ENCODE peak calls at places on chromosomes 16 and 17, in six cellular contexts. N, Y, J, D, T and F are unnamed samples.

GRCh38 chr16:57156351-57156703 is 29.5 kb downstream of the PSME3IP1 start:
- DNase-seq in N (no peak), T (no peak), D (no peak), J (no peak), Y (no peak), F (no peak)

GRCh38 chr16:69350536-69351133 is 951 bp downstream of the TMED6 start:
- DNase-seq in T (no peak), Y (no peak), D (no peak), J (peak; percentile 6), N (no peak), F (no peak)

GRCh38 chr17:45946841-45947256 is 52.2 kb upstream of the STH start:
- DNase-seq in N (no peak), D (no peak), T (no peak), Y (no peak), J (peak; percentile 14), F (no peak)

GRCh38 chr17:43456661-43457361 is 27.0 kb upstream of the DHX8 start:
- DNase-seq in D (no peak), T (no peak), J (peak; percentile 36), Y (peak; percentile 44), N (no peak), F (no peak)

GRCh38 chr17:37743875-37744632 is 805 bp downstream of the HNF1B start:
- DNase-seq in D (no peak), N (peak; percentile 75), J (peak; percentile 23), Y (no peak), T (peak; percentile 64), F (peak; percentile 43)

GRCh38 chr16:73753931-73754330 is 542.7 kb upstream of the PSMD7 start:
- DNase-seq in Y (no peak), D (no peak), J (no peak), T (no peak), N (no peak), F (no peak)

GRCh38 chr16:10408824-10409381 is 23.0 kb downstream of the ATF7IP2 start:
- DNase-seq in J (no peak), D (no peak), Y (no peak), N (no peak), T (peak; percentile 65), F (no peak)

GRCh38 chr16:58515871-58516767 is 802 bp downstream of the SETD6 start:
- DNase-seq in Y (no peak), J (no peak), N (peak; percentile 74), T (peak; percentile 66), D (peak; percentile 13), F (no peak)

GRCh38 chr17:17305282-17305801 is 2.2 kb downstream of the NT5M start:
- DNase-seq in T (no peak), J (peak; percentile 50), N (no peak), Y (no peak), D (no peak), F (no peak)

GRCh38 chr17:45228121-45228941 is 6.6 kb downstream of the FMNL1 start:
- DNase-seq in J (no peak), Y (no peak), N (peak; percentile 44), D (no peak), T (no peak), F (no peak)

GRCh38 chr16:12409700-12410099 is 394.0 kb downstream of the CPPED1 start:
- DNase-seq in T (no peak), N (no peak), D (peak; percentile 71), Y (no peak), J (no peak), F (no peak)

GRCh38 chr17:30808785-30809286 is 15.7 kb downstream of the CRLF3 start:
- DNase-seq in D (no peak), N (no peak), T (no peak), Y (no peak), J (no peak), F (no peak)

GRCh38 chr16:87127061-87127765 is 190.0 kb downstream of the C16orf95 start:
- DNase-seq in Y (peak; percentile 44), N (no peak), T (peak; percentile 33), J (peak; percentile 58), D (peak; percentile 61), F (no peak)

GRCh38 chr17:15180121-15180561 is 85.0 kb downstream of the PMP22 start:
- DNase-seq in T (peak; percentile 64), Y (no peak), D (no peak), J (no peak), N (peak; percentile 88), F (no peak)

GRCh38 chr16:88077328-88078108 is 126.3 kb downstream of the BANP start:
- DNase-seq in N (no peak), T (no peak), D (no peak), J (no peak), Y (no peak), F (no peak)

GRCh38 chr17:396788-397187 is 44.2 kb upstream of the RPH3AL start:
- DNase-seq in Y (no peak), T (no peak), D (no peak), N (no peak), J (no peak), F (no peak)

GRCh38 chr17:78618264-78619066 is 41.3 kb upstream of the DNAH17 start:
- DNase-seq in N (no peak), Y (no peak), J (no peak), T (no peak), D (peak; percentile 42), F (no peak)

GRCh38 chr17:63491413-63491812 is 14.6 kb downstream of the ACE start:
- DNase-seq in J (no peak), D (no peak), T (no peak), N (no peak), Y (no peak), F (no peak)

GRCh38 chr17:34307110-34307509 is 12.1 kb upstream of the CCL8 start:
- DNase-seq in J (peak; percentile 8), T (no peak), N (no peak), Y (peak; percentile 71), D (no peak), F (no peak)

GRCh38 chr17:78180083-78180482 is 6.8 kb downstream of the TK1 start:
- DNase-seq in T (no peak), D (no peak), J (peak; percentile 56), N (no peak), Y (peak; percentile 50), F (no peak)

GRCh38 chr16:75443301-75443700 is 10.0 kb upstream of the CFDP1 start:
- DNase-seq in Y (peak; percentile 33), N (no peak), D (no peak), J (peak; percentile 34), T (no peak), F (no peak)

GRCh38 chr17:46274238-46274637 is 20.7 kb upstream of the LRRC37A start:
- DNase-seq in N (no peak), Y (no peak), J (no peak), T (no peak), D (no peak), F (no peak)

GRCh38 chr16:11871193-11871592 is 19.9 kb upstream of the RSL1D1 start:
- DNase-seq in J (peak; percentile 64), T (peak; percentile 87), Y (peak; percentile 30), N (peak; percentile 66), D (no peak), F (no peak)

GRCh38 chr17:6870841-6871240 is 39.3 kb upstream of the TEKT1 start:
- DNase-seq in T (no peak), D (no peak), N (no peak), Y (no peak), J (no peak), F (no peak)

GRCh38 chr17:64773386-64773835 is 111.3 kb upstream of the SMURF2 start:
- DNase-seq in J (no peak), T (no peak), D (no peak), N (no peak), Y (no peak), F (no peak)

GRCh38 chr17:78723001-78723796 is 58.9 kb downstream of the CYTH1 start:
- DNase-seq in N (peak; percentile 90), Y (peak; percentile 45), J (peak; percentile 61), D (no peak), T (peak; percentile 81), F (peak; percentile 64)

GRCh38 chr17:32529604-32530003 is 42.8 kb downstream of the CDK5R1 start:
- DNase-seq in D (no peak), T (no peak), N (no peak), J (no peak), Y (no peak), F (no peak)

GRCh38 chr16:63005356-63005755 is 969.1 kb upstream of the CDH8 start:
- DNase-seq in N (no peak), Y (no peak), J (no peak), D (no peak), T (no peak), F (no peak)

GRCh38 chr17:7477392-7478275 is 1.8 kb downstream of the ZBTB4 start:
- DNase-seq in D (peak; percentile 38), T (no peak), J (peak; percentile 99), Y (peak; percentile 95), N (no peak), F (no peak)

GRCh38 chr16:49589721-49590120 is 216.1 kb downstream of the C16orf78 start:
- DNase-seq in Y (no peak), J (no peak), D (no peak), T (no peak), N (peak; percentile 10), F (peak; percentile 35)
- H3K4ac ChIP-seq in Y (no peak overlapping the region), J (no peak overlapping the region), D (no peak overlapping the region), T (no peak overlapping the region), N (no peak overlapping the region), F (no peak overlapping the region)

DNA sequence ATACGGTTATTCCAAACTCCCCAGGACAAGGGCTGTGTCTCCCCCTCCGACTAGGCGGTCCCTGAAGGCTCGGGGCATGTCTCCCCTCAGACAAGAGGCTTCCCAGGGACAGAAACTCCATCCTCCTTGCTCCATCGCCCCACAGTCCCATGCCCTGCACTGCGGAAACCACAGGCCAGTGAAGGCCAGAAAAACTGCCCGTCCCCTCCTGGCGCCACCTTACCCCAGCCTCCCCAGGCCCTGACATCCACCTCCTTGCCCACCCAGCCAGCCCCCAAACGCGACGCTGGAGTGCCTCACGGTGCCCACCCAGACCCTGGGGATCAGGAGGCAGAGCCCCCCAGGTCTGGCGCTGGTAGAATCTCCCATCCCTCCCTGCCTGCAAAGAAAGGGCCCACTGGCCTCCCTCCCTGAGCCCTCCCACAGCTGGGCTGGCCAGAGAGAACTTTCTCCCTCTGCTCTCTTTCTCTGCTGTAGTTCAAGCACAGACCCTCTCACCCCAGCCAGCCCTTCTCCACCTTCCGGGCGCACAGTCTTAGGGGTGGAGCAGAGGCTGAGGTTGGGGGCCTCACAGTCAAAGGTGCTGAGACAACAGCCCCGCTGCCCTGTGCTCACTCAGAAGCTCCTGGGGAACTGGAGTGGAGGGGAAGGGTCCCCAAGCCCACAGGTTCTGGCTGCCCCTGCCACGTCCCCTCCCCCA is 30.7 kb upstream of the KRT17 start:
- DNase-seq in Y (no peak), N (no peak), D (no peak), T (no peak), J (no peak), F (no peak)
- H3K4ac ChIP-seq in Y (no peak overlapping the region), N (no peak overlapping the region), D (no peak overlapping the region), T (no peak overlapping the region), J (no peak overlapping the region), F (peak overlapping the region; percentile 98)

GRCh38 chr17:41196068-41196467 is 6.4 kb downstream of the KRTAP9-1 start:
- DNase-seq in D (no peak), Y (no peak), N (no peak), T (no peak), J (no peak), F (no peak)
- H3K4ac ChIP-seq in D (no peak overlapping the region), Y (no peak overlapping the region), N (no peak overlapping the region), T (no peak overlapping the region), J (no peak overlapping the region), F (no peak overlapping the region)

DNA sequence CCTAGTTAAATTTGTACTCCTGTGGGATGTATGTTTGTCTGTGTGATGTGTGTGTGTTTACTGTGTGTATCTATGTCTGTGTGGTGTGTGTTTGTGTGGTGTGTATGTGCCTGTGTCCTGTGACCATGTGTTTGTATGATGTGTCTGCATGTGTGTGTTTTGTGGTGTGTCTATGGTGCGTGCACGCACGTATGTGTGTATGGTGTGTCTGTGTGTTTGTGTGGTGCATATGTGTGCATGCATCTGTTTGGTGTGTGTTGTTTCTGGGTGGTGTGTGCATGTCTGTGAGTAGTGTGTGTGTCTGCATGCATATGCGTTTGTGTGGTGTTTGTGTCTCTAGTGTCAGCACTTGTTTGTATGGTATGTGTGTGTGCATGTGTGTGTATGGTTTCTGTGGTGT is 174.2 kb upstream of the RBFOX1 start:
- DNase-seq in Y (no peak), N (no peak), J (no peak), T (no peak), D (no peak), F (no peak)
- H3K4ac ChIP-seq in Y (no peak overlapping the region), N (no peak overlapping the region), J (no peak overlapping the region), T (no peak overlapping the region), D (no peak overlapping the region), F (no peak overlapping the region)